ENCODE peak calls at places on chromosome 12, in seven cellular contexts. V, P, M, S, U, B and Y are unnamed samples.
A peak's percentile ranks its signal among the peaks of the same experiment; 100 is the strongest.

GRCh38 chr12:59708484-59708883 is 112.7 kb downstream of the SLC16A7 start:
- DNase-seq in V (no peak), P (no peak), M (no peak), S (no peak), U (no peak), B (no peak), Y (no peak)

GRCh38 chr12:25838007-25838406 is 120.5 kb upstream of the RASSF8 start:
- DNase-seq in V (no peak), P (no peak), M (no peak), S (no peak), U (no peak), B (no peak), Y (no peak)

GRCh38 chr12:143964-144649 is 69.8 kb downstream of the SLC6A12 start:
- DNase-seq in V (no peak), P (no peak), M (no peak), S (no peak), U (no peak), B (peak; percentile 35), Y (no peak)

GRCh38 chr12:119803391-119803791 is 73.7 kb downstream of the CIT start:
- DNase-seq in V (peak; percentile 65), P (no peak), M (no peak), S (no peak), U (no peak), B (peak; percentile 77), Y (no peak)

GRCh38 chr12:26767865-26768264 is 65.1 kb downstream of the ITPR2 start:
- DNase-seq in V (no peak), P (no peak), M (no peak), S (no peak), U (no peak), B (no peak), Y (no peak)

GRCh38 chr12:65826513-65827171 is 2.4 kb downstream of the HMGA2 start:
- DNase-seq in V (peak; percentile 79), P (no peak), M (no peak), S (no peak), U (no peak), B (peak; percentile 76), Y (no peak)

GRCh38 chr12:80707126-80707829 is at the start of gene MYF6:
- DNase-seq in V (no peak), P (no peak), M (no peak), S (no peak), U (no peak), B (no peak), Y (no peak)

GRCh38 chr12:32501835-32502333 is 102.5 kb downstream of the FGD4 start:
- DNase-seq in V (peak; percentile 51), P (peak; percentile 91), M (no peak), S (no peak), U (no peak), B (peak; percentile 82), Y (no peak)